ENCODE peak calls at places on chromosome 19, in seven cellular contexts. A, V, L, F, Y, T and H are unnamed samples.
A peak's percentile ranks its signal among the peaks of the same experiment; 100 is the strongest.

GRCh38 chr19:8396563-8397203 is 6.5 kb downstream of the RAB11B start:
- DNase-seq in A (peak; percentile 62), V (peak; percentile 42), L (no peak), F (peak; percentile 72), Y (peak; percentile 62), T (peak; percentile 66), H (peak; percentile 71)

GRCh38 chr19:45484273-45484945 is 12.4 kb downstream of the RTN2 start:
- DNase-seq in A (no peak), V (no peak), L (no peak), F (no peak), Y (no peak), T (no peak), H (no peak)

GRCh38 chr19:31139871-31140505 is 209.2 kb downstream of the TSHZ3 start:
- DNase-seq in A (no peak), V (peak; percentile 94), L (no peak), F (no peak), Y (no peak), T (no peak), H (no peak)

GRCh38 chr19:45469835-45470146 is 2.0 kb downstream of the FOSB start:
- DNase-seq in A (no peak), V (no peak), L (peak; percentile 95), F (no peak), Y (no peak), T (no peak), H (no peak)

GRCh38 chr19:52099497-52100138 is 4.1 kb upstream of the ZNF841 start:
- DNase-seq in A (no peak), V (no peak), L (no peak), F (no peak), Y (no peak), T (no peak), H (no peak)

GRCh38 chr19:17522988-17523872 is 11.8 kb downstream of the PGLS start:
- DNase-seq in A (peak; percentile 65), V (no peak), L (peak; percentile 77), F (no peak), Y (peak; percentile 56), T (peak; percentile 60), H (peak; percentile 55)

GRCh38 chr19:55147408-55148251 is 1.4 kb downstream of the TNNT1 start:
- DNase-seq in A (no peak), V (no peak), L (no peak), F (no peak), Y (no peak), T (no peak), H (no peak)

GRCh38 chr19:48394331-48395169 is 1.1 kb downstream of the GRIN2D start:
- DNase-seq in A (no peak), V (no peak), L (no peak), F (no peak), Y (no peak), T (no peak), H (no peak)

GRCh38 chr19:48123907-48124675 is 13.5 kb upstream of the PLA2G4C start:
- DNase-seq in A (no peak), V (peak; percentile 91), L (no peak), F (no peak), Y (no peak), T (no peak), H (no peak)

GRCh38 chr19:46618670-46619231 is 6.1 kb downstream of the PTGIR start:
- DNase-seq in A (peak; percentile 55), V (no peak), L (no peak), F (no peak), Y (no peak), T (no peak), H (no peak)

GRCh38 chr19:15170345-15170744 is 30.4 kb downstream of the NOTCH3 start:
- DNase-seq in A (no peak), V (no peak), L (no peak), F (no peak), Y (no peak), T (no peak), H (no peak)

GRCh38 chr19:51119675-51120074 is 5.0 kb upstream of the SIGLEC9 start:
- DNase-seq in A (no peak), V (no peak), L (no peak), F (no peak), Y (no peak), T (no peak), H (peak; percentile 29)

GRCh38 chr19:5171711-5172110 is 168.9 kb downstream of the PTPRS start:
- DNase-seq in A (no peak), V (peak; percentile 37), L (no peak), F (no peak), Y (no peak), T (no peak), H (no peak)

GRCh38 chr19:17915940-17916593 is 16.7 kb upstream of the CCDC124 start:
- DNase-seq in A (no peak), V (no peak), L (no peak), F (no peak), Y (peak; percentile 25), T (no peak), H (no peak)

GRCh38 chr19:48490980-48491792 is 20.4 kb downstream of the LMTK3 start:
- DNase-seq in A (peak; percentile 62), V (no peak), L (no peak), F (peak; percentile 54), Y (peak; percentile 63), T (peak; percentile 58), H (no peak)

GRCh38 chr19:38173324-38174041 is 50.5 kb downstream of the DPF1 start:
- DNase-seq in A (peak; percentile 29), V (peak; percentile 85), L (peak; percentile 82), F (no peak), Y (no peak), T (no peak), H (peak; percentile 94)

GRCh38 chr19:5578094-5578846 is 10.5 kb upstream of the TINCR start:
- DNase-seq in A (no peak), V (no peak), L (no peak), F (peak; percentile 64), Y (peak; percentile 74), T (peak; percentile 72), H (peak; percentile 65)

GRCh38 chr19:10233946-10234345 is 2.8 kb upstream of the S1PR2 start:
- DNase-seq in A (no peak), V (no peak), L (no peak), F (no peak), Y (no peak), T (no peak), H (no peak)

GRCh38 chr19:43564800-43565199 is 10.5 kb downstream of the XRCC1 start:
- DNase-seq in A (no peak), V (no peak), L (no peak), F (no peak), Y (no peak), T (no peak), H (no peak)

GRCh38 chr19:46745521-46746280 is at the start of gene FKRP:
- DNase-seq in A (no peak), V (no peak), L (no peak), F (peak; percentile 48), Y (no peak), T (peak; percentile 38), H (no peak)

GRCh38 chr19:35095667-35096368 is 19.8 kb upstream of the FXYD3 start:
- DNase-seq in A (no peak), V (no peak), L (no peak), F (no peak), Y (no peak), T (no peak), H (no peak)

GRCh38 chr19:4114181-4114580 is 9.7 kb downstream of the MAP2K2 start:
- DNase-seq in A (no peak), V (no peak), L (no peak), F (no peak), Y (no peak), T (no peak), H (peak; percentile 65)

GRCh38 chr19:4113398-4114088 is 10.4 kb downstream of the MAP2K2 start:
- DNase-seq in A (no peak), V (no peak), L (no peak), F (no peak), Y (no peak), T (no peak), H (no peak)

GRCh38 chr19:4112367-4112766 is 11.6 kb downstream of the MAP2K2 start:
- DNase-seq in A (no peak), V (no peak), L (no peak), F (no peak), Y (no peak), T (no peak), H (no peak)

GRCh38 chr19:4115818-4116385 is 8.0 kb downstream of the MAP2K2 start:
- DNase-seq in A (no peak), V (no peak), L (no peak), F (no peak), Y (no peak), T (no peak), H (no peak)

GRCh38 chr19:4115050-4115817 is 8.7 kb downstream of the MAP2K2 start:
- DNase-seq in A (no peak), V (no peak), L (no peak), F (no peak), Y (no peak), T (peak; percentile 73), H (peak; percentile 62)
- H3K4me1 ChIP-seq in A (no peaks in the 10 kb centered on the region), V (peaks cover 3% of the 10 kb centered on the region), L (no peaks in the 10 kb centered on the region), F (peaks cover 4% of the 10 kb centered on the region), Y (no peaks in the 10 kb centered on the region), T (peaks cover 32% of the 10 kb centered on the region), H (peaks cover 20% of the 10 kb centered on the region)

DNA sequence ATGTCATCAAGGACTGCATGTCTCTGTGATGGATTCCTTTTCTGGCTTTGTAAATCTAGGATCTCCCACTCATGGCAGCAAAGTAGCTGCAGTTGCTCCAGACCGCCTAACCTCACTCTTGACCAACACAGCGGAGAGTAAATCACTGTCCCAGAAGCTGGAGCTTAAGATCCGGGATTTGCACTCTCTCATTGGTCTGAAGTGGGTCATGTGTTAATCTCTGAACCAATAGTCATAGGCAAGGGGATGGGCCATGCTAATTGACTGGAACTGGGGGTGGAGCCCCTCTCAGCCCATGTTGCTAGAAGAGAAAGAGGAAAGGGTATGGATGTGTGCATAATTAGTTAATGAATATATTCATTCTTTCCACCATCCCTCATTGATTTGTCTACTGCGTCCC is 34.0 kb downstream of the VAV1 start:
- DNase-seq in A (no peak), V (no peak), L (no peak), F (no peak), Y (no peak), T (no peak), H (no peak)
- H3K4me1 ChIP-seq in A (no peaks in the 10 kb centered on the region), V (no peaks in the 10 kb centered on the region), L (no peaks in the 10 kb centered on the region), F (no peaks in the 10 kb centered on the region), Y (no peaks in the 10 kb centered on the region), T (peaks cover 38% of the 10 kb centered on the region), H (no peaks in the 10 kb centered on the region)

GRCh38 chr19:42273407-42274064 is 4.5 kb downstream of the CIC start:
- DNase-seq in A (no peak), V (no peak), L (no peak), F (no peak), Y (no peak), T (no peak), H (no peak)
- H3K4me1 ChIP-seq in A (peaks cover 18% of the 10 kb centered on the region), V (peaks cover 12% of the 10 kb centered on the region), L (peaks cover 6% of the 10 kb centered on the region), F (peaks cover 28% of the 10 kb centered on the region), Y (peaks cover 18% of the 10 kb centered on the region), T (peaks cover 47% of the 10 kb centered on the region), H (peaks cover 31% of the 10 kb centered on the region)

GRCh38 chr19:2271516-2272103 is 10.4 kb downstream of the PEAK3 start:
- DNase-seq in A (no peak), V (peak; percentile 87), L (no peak), F (no peak), Y (no peak), T (no peak), H (peak; percentile 70)

GRCh38 chr19:2268861-2269243 is 12.6 kb upstream of the JSRP1 start:
- DNase-seq in A (no peak), V (no peak), L (no peak), F (no peak), Y (no peak), T (no peak), H (no peak)

GRCh38 chr19:2269244-2270156 is 12.5 kb downstream of the PEAK3 start:
- DNase-seq in A (peak; percentile 98), V (peak; percentile 91), L (peak; percentile 99), F (peak; percentile 99), Y (peak; percentile 99), T (peak; percentile 99), H (peak; percentile 97)

GRCh38 chr19:2270572-2271515 is 11.1 kb downstream of the PEAK3 start:
- DNase-seq in A (peak; percentile 79), V (peak; percentile 82), L (peak; percentile 96), F (peak; percentile 90), Y (peak; percentile 77), T (peak; percentile 71), H (peak; percentile 91)

GRCh38 chr19:2270157-2270571 is 11.8 kb downstream of the PEAK3 start:
- DNase-seq in A (peak; percentile 63), V (no peak), L (peak; percentile 83), F (peak; percentile 62), Y (peak; percentile 61), T (peak; percentile 46), H (peak; percentile 84)
- H3K4me1 ChIP-seq in A (peaks cover 20% of the 10 kb centered on the region), V (peaks cover 17% of the 10 kb centered on the region), L (no peaks in the 10 kb centered on the region), F (peaks cover 12% of the 10 kb centered on the region), Y (peaks cover 39% of the 10 kb centered on the region), T (peaks cover 46% of the 10 kb centered on the region), H (peaks cover 55% of the 10 kb centered on the region)